ENCODE peak calls at places on chromosomes 6 and 20, in eight cellular contexts. B, T, H, L, P, K, Q and Y are unnamed samples.

GRCh38 chr20:13809855-13810254 is 25.0 kb downstream of the NDUFAF5 start:
- DNase-seq in B (no peak), Q (no peak), T (no peak), H (no peak), P (no peak), K (no peak), L (no peak), Y (no peak)

GRCh38 chr6:136501514-136501913 is 48.7 kb downstream of the MAP7 start:
- DNase-seq in T (no peak), H (no peak), Q (no peak), K (no peak), P (no peak), L (no peak), B (no peak), Y (no peak)

GRCh38 chr6:37006793-37007339 is 1.4 kb downstream of the FGD2 start:
- DNase-seq in B (no peak), H (no peak), Q (no peak), L (no peak), K (no peak), T (no peak), P (no peak), Y (no peak)

GRCh38 chr6:163414367-163415175 is at the start of gene QKI:
- DNase-seq in T (peak; percentile 95), B (peak; percentile 83), L (peak; percentile 82), P (peak; percentile 55), Q (peak; percentile 48), H (peak; percentile 87), K (peak; percentile 92), Y (peak; percentile 58)

GRCh38 chr6:16770701-16771569 is 9.7 kb upstream of the ATXN1 start:
- DNase-seq in P (peak; percentile 81), Q (peak; percentile 34), B (peak; percentile 79), K (peak; percentile 80), T (peak; percentile 93), H (peak; percentile 86), L (peak; percentile 76), Y (peak; percentile 61)

GRCh38 chr20:19408971-19409370 is 196.5 kb downstream of the SLC24A3 start:
- DNase-seq in K (no peak), P (no peak), Q (no peak), H (no peak), B (no peak), T (no peak), L (no peak), Y (no peak)

GRCh38 chr20:20712004-20712473 is 405 bp downstream of the RALGAPA2 start:
- DNase-seq in Q (no peak), K (no peak), P (peak; percentile 36), T (no peak), H (peak; percentile 57), B (no peak), L (no peak), Y (no peak)

GRCh38 chr6:70371454-70372105 is 41.7 kb upstream of the FAM135A start:
- DNase-seq in L (no peak), B (no peak), K (no peak), Q (no peak), H (peak; percentile 84), P (no peak), T (no peak), Y (peak; percentile 28)

GRCh38 chr6:147390909-147391536 is 117.5 kb upstream of the SAMD5 start:
- DNase-seq in T (no peak), P (no peak), Q (no peak), H (peak; percentile 43), K (no peak), L (no peak), B (no peak), Y (no peak)

GRCh38 chr6:125507987-125508655 is 206.4 kb upstream of the HDDC2 start:
- DNase-seq in T (no peak), H (peak; percentile 23), B (no peak), P (no peak), Q (no peak), L (no peak), K (peak; percentile 50), Y (peak; percentile 5)

GRCh38 chr6:108998460-108998859 is 96.2 kb downstream of the SESN1 start:
- DNase-seq in H (no peak), B (no peak), K (no peak), T (no peak), L (no peak), Q (no peak), P (no peak), Y (no peak)

GRCh38 chr6:115271434-115271833 is 789.3 kb downstream of the FRK start:
- DNase-seq in T (no peak), L (no peak), K (no peak), B (no peak), Q (no peak), P (no peak), H (no peak), Y (no peak)

GRCh38 chr6:125477849-125478248 is 176.1 kb upstream of the HDDC2 start:
- DNase-seq in T (no peak), B (no peak), Q (no peak), L (no peak), H (no peak), K (no peak), P (no peak), Y (no peak)

GRCh38 chr6:6654599-6655575 is 66.4 kb downstream of the LY86 start:
- DNase-seq in T (no peak), Q (no peak), L (no peak), H (no peak), B (peak; percentile 25), P (no peak), K (peak; percentile 75), Y (peak; percentile 15)

GRCh38 chr6:127118505-127119360 is at the start of gene RSPO3:
- DNase-seq in H (peak; percentile 44), K (no peak), Q (no peak), B (peak; percentile 2), L (no peak), P (peak; percentile 52), T (no peak), Y (no peak)

GRCh38 chr6:101294676-101295075 is 98.8 kb upstream of the GRIK2 start:
- DNase-seq in K (no peak), L (no peak), B (no peak), P (no peak), T (no peak), Q (no peak), H (no peak), Y (no peak)

GRCh38 chr20:17419459-17419858 is 111.7 kb downstream of the BFSP1 start:
- DNase-seq in L (no peak), P (no peak), H (no peak), B (no peak), Q (no peak), T (no peak), K (no peak), Y (no peak)

GRCh38 chr20:63507083-63507743 is 8.3 kb upstream of the EEF1A2 start:
- DNase-seq in L (no peak), K (no peak), T (no peak), B (no peak), H (no peak), P (no peak), Q (no peak), Y (no peak)